ENCODE peak calls at places on chromosomes 13 and 19, in six cellular contexts. Z, P, Y, Q, U and B are unnamed samples.

GRCh38 chr13:38630780-38631179 is 56.1 kb upstream of the FREM2 start:
- DNase-seq in Y (no peak), Z (no peak), Q (no peak), U (no peak), P (no peak), B (peak; percentile 86)

GRCh38 chr19:55679343-55680257 is 4.6 kb downstream of the EPN1 start:
- DNase-seq in Y (no peak), U (no peak), Q (no peak), Z (no peak), P (no peak), B (no peak)

GRCh38 chr13:109802936-109803335 is 16.6 kb upstream of the IRS2 start:
- DNase-seq in Y (no peak), P (no peak), U (no peak), Z (no peak), Q (no peak), B (no peak)

GRCh38 chr13:46736568-46736967 is 60.4 kb downstream of the ESD start:
- DNase-seq in Z (no peak), P (no peak), Y (no peak), U (no peak), Q (no peak), B (no peak)

GRCh38 chr13:45367358-45367757 is 26.4 kb upstream of the TPT1 start:
- DNase-seq in Z (peak; percentile 61), Y (no peak), P (no peak), U (peak; percentile 16), Q (peak; percentile 95), B (peak; percentile 52)

GRCh38 chr13:70380809-70381208 is 272.6 kb upstream of the KLHL1 start:
- DNase-seq in Q (no peak), U (no peak), Y (no peak), P (no peak), Z (no peak), B (no peak)

GRCh38 chr19:28018499-28018898 is 1194.5 kb downstream of the UQCRFS1 start:
- DNase-seq in U (no peak), P (no peak), Q (no peak), Y (no peak), Z (no peak), B (no peak)

GRCh38 chr19:35031072-35031881 is 1.0 kb downstream of the SCN1B start:
- DNase-seq in Y (no peak), Q (no peak), P (peak; percentile 27), U (no peak), Z (no peak), B (peak; percentile 76)

GRCh38 chr19:41886761-41887710 is 4.1 kb downstream of the ARHGEF1 start:
- DNase-seq in Q (no peak), Z (no peak), Y (no peak), U (no peak), P (no peak), B (no peak)

GRCh38 chr13:89470901-89471300 is 1799.7 kb downstream of the SLITRK5 start:
- DNase-seq in U (no peak), P (no peak), Y (no peak), Q (no peak), Z (no peak), B (no peak)

GRCh38 chr13:63344711-63345110 is 1929.1 kb upstream of the PCDH20 start:
- DNase-seq in P (no peak), U (no peak), Z (no peak), Q (no peak), Y (no peak), B (no peak)

GRCh38 chr13:46295531-46296464 is 84.1 kb downstream of the LRRC63 start:
- DNase-seq in Z (no peak), P (peak; percentile 2), U (no peak), Q (no peak), Y (no peak), B (peak; percentile 95)

GRCh38 chr13:95956589-95957148 is 96.5 kb downstream of the UGGT2 start:
- DNase-seq in U (no peak), Y (no peak), Q (no peak), Z (no peak), P (no peak), B (no peak)

GRCh38 chr13:110645750-110646149 is 30.4 kb downstream of the NAXD start:
- DNase-seq in Z (no peak), Y (no peak), U (no peak), Q (no peak), P (no peak), B (no peak)

GRCh38 chr19:35267818-35268545 is 780 bp upstream of the USF2 start:
- DNase-seq in P (peak; percentile 71), Q (peak; percentile 24), U (peak; percentile 53), Z (peak; percentile 97), Y (peak; percentile 88), B (peak; percentile 91)

GRCh38 chr19:47381653-47382279 is 32.7 kb downstream of the DHX34 start:
- DNase-seq in Y (no peak), Z (no peak), P (no peak), U (no peak), Q (no peak), B (no peak)

GRCh38 chr19:22326219-22326618 is 40.0 kb downstream of the ZNF729 start:
- DNase-seq in U (no peak), Y (no peak), Q (no peak), P (no peak), Z (no peak), B (no peak)

GRCh38 chr13:45436953-45437352 is 18.8 kb upstream of the SLC25A30 start:
- DNase-seq in Z (no peak), U (no peak), Q (no peak), Y (no peak), P (no peak), B (no peak)

GRCh38 chr13:110593430-110594130 is 21.8 kb upstream of the NAXD start:
- DNase-seq in U (no peak), Y (peak; percentile 37), Q (peak; percentile 50), P (peak; percentile 72), Z (peak; percentile 38), B (peak; percentile 83)

GRCh38 chr13:66933527-66933926 is 296.6 kb downstream of the PCDH9 start:
- DNase-seq in Q (no peak), P (no peak), U (no peak), Z (no peak), Y (no peak), B (no peak)

GRCh38 chr19:33801411-33801810 is 4.7 kb downstream of the KCTD15 start:
- DNase-seq in Y (no peak), Z (no peak), P (no peak), Q (no peak), U (no peak), B (no peak)